ENCODE peak calls at places on chromosomes 7 and 10, in seven cellular contexts. One of them, this sample, is unnamed.

GRCh38 chr7:148084138-148084537 is 506.4 kb upstream of the C7orf33 start:
- DNase-seq in fibroblast of the aortic adventitia: peak; percentile 29
- DNase-seq in nephron progenitor cell: peak; percentile 63
- DNase-seq in GM13977: peak; percentile 12
- DNase-seq in ovary: peak; percentile 77
- DNase-seq in foreskin fibroblast: peak; percentile 2
- DNase-seq in HL-60: no peak
- DNase-seq in this sample: peak; percentile 19

GRCh38 chr10:3955954-3956617 is 171.1 kb upstream of the KLF6 start:
- DNase-seq in fibroblast of the aortic adventitia: no peak
- DNase-seq in nephron progenitor cell: no peak
- DNase-seq in GM13977: no peak
- DNase-seq in ovary: no peak
- DNase-seq in foreskin fibroblast: no peak
- DNase-seq in HL-60: no peak
- DNase-seq in this sample: no peak

GRCh38 chr10:114388275-114388674 is 16.0 kb downstream of the AFAP1L2 start:
- DNase-seq in fibroblast of the aortic adventitia: no peak
- DNase-seq in nephron progenitor cell: no peak
- DNase-seq in GM13977: peak; percentile 49
- DNase-seq in ovary: no peak
- DNase-seq in foreskin fibroblast: no peak
- DNase-seq in HL-60: no peak
- DNase-seq in this sample: peak; percentile 62

GRCh38 chr10:21048086-21048485 is 151.0 kb upstream of the NEBL start:
- DNase-seq in fibroblast of the aortic adventitia: no peak
- DNase-seq in nephron progenitor cell: no peak
- DNase-seq in GM13977: no peak
- DNase-seq in ovary: no peak
- DNase-seq in foreskin fibroblast: peak; percentile 23
- DNase-seq in HL-60: no peak
- DNase-seq in this sample: no peak

GRCh38 chr7:31476073-31476745 is 37.7 kb upstream of the ITPRID1 start:
- DNase-seq in fibroblast of the aortic adventitia: no peak
- DNase-seq in nephron progenitor cell: no peak
- DNase-seq in GM13977: no peak
- DNase-seq in ovary: no peak
- DNase-seq in foreskin fibroblast: no peak
- DNase-seq in HL-60: no peak
- DNase-seq in this sample: no peak

GRCh38 chr10:102752266-102752930 is 8.7 kb downstream of the WBP1L start:
- DNase-seq in fibroblast of the aortic adventitia: peak; percentile 98
- DNase-seq in nephron progenitor cell: no peak
- DNase-seq in GM13977: no peak
- DNase-seq in ovary: peak; percentile 10
- DNase-seq in foreskin fibroblast: peak; percentile 82
- DNase-seq in HL-60: no peak
- DNase-seq in this sample: no peak

GRCh38 chr7:7219216-7219615 is 36.9 kb downstream of the C1GALT1 start:
- DNase-seq in fibroblast of the aortic adventitia: no peak
- DNase-seq in nephron progenitor cell: no peak
- DNase-seq in GM13977: no peak
- DNase-seq in ovary: no peak
- DNase-seq in foreskin fibroblast: peak; percentile 52
- DNase-seq in HL-60: no peak
- DNase-seq in this sample: no peak

GRCh38 chr7:38840736-38841460 is 68.1 kb downstream of the VPS41 start:
- DNase-seq in fibroblast of the aortic adventitia: peak; percentile 71
- DNase-seq in nephron progenitor cell: no peak
- DNase-seq in GM13977: no peak
- DNase-seq in ovary: no peak
- DNase-seq in foreskin fibroblast: peak; percentile 80
- DNase-seq in HL-60: no peak
- DNase-seq in this sample: peak; percentile 25

GRCh38 chr7:114889646-114890285 is 32.1 kb upstream of the MDFIC start:
- DNase-seq in fibroblast of the aortic adventitia: peak; percentile 96
- DNase-seq in nephron progenitor cell: no peak
- DNase-seq in GM13977: peak; percentile 6
- DNase-seq in ovary: no peak
- DNase-seq in foreskin fibroblast: peak; percentile 95
- DNase-seq in HL-60: peak; percentile 75
- DNase-seq in this sample: no peak

GRCh38 chr7:70660154-70660818 is 471.7 kb upstream of the GALNT17 start:
- DNase-seq in fibroblast of the aortic adventitia: no peak
- DNase-seq in nephron progenitor cell: no peak
- DNase-seq in GM13977: no peak
- DNase-seq in ovary: no peak
- DNase-seq in foreskin fibroblast: no peak
- DNase-seq in HL-60: no peak
- DNase-seq in this sample: no peak

GRCh38 chr7:143884978-143885559 is 16.9 kb downstream of the TCAF1 start:
- DNase-seq in fibroblast of the aortic adventitia: peak; percentile 64
- DNase-seq in nephron progenitor cell: peak; percentile 80
- DNase-seq in GM13977: peak; percentile 89
- DNase-seq in ovary: peak; percentile 83
- DNase-seq in foreskin fibroblast: peak; percentile 90
- DNase-seq in HL-60: no peak
- DNase-seq in this sample: peak; percentile 89

GRCh38 chr10:32225976-32226375 is 121.0 kb downstream of the EPC1 start:
- DNase-seq in fibroblast of the aortic adventitia: no peak
- DNase-seq in nephron progenitor cell: no peak
- DNase-seq in GM13977: no peak
- DNase-seq in ovary: no peak
- DNase-seq in foreskin fibroblast: no peak
- DNase-seq in HL-60: no peak
- DNase-seq in this sample: no peak

GRCh38 chr7:95509199-95509598 is 23.5 kb downstream of the ASB4 start:
- DNase-seq in fibroblast of the aortic adventitia: no peak
- DNase-seq in nephron progenitor cell: peak; percentile 66
- DNase-seq in GM13977: no peak
- DNase-seq in ovary: no peak
- DNase-seq in foreskin fibroblast: no peak
- DNase-seq in HL-60: no peak
- DNase-seq in this sample: peak; percentile 38

GRCh38 chr10:22690158-22690557 is 24.2 kb downstream of the PIP4K2A start:
- DNase-seq in fibroblast of the aortic adventitia: no peak
- DNase-seq in nephron progenitor cell: no peak
- DNase-seq in GM13977: no peak
- DNase-seq in ovary: no peak
- DNase-seq in foreskin fibroblast: no peak
- DNase-seq in HL-60: no peak
- DNase-seq in this sample: no peak

GRCh38 chr7:125465527-125465926 is 535.9 kb upstream of the POT1 start:
- DNase-seq in fibroblast of the aortic adventitia: no peak
- DNase-seq in nephron progenitor cell: no peak
- DNase-seq in GM13977: no peak
- DNase-seq in ovary: no peak
- DNase-seq in foreskin fibroblast: no peak
- DNase-seq in HL-60: no peak
- DNase-seq in this sample: no peak

GRCh38 chr10:122492955-122493597 is 31.7 kb downstream of the HTRA1 start:
- DNase-seq in fibroblast of the aortic adventitia: peak; percentile 83
- DNase-seq in nephron progenitor cell: no peak
- DNase-seq in GM13977: no peak
- DNase-seq in ovary: no peak
- DNase-seq in foreskin fibroblast: peak; percentile 85
- DNase-seq in HL-60: no peak
- DNase-seq in this sample: no peak

GRCh38 chr7:16841681-16842080 is 36.9 kb upstream of the AGR2 start:
- DNase-seq in fibroblast of the aortic adventitia: no peak
- DNase-seq in nephron progenitor cell: no peak
- DNase-seq in GM13977: no peak
- DNase-seq in ovary: no peak
- DNase-seq in foreskin fibroblast: peak; percentile 33
- DNase-seq in HL-60: no peak
- DNase-seq in this sample: no peak

GRCh38 chr7:108059526-108059925 is 56.6 kb upstream of the LAMB1 start:
- DNase-seq in fibroblast of the aortic adventitia: peak; percentile 68
- DNase-seq in nephron progenitor cell: no peak
- DNase-seq in GM13977: no peak
- DNase-seq in ovary: no peak
- DNase-seq in foreskin fibroblast: peak; percentile 28
- DNase-seq in HL-60: no peak
- DNase-seq in this sample: no peak

GRCh38 chr10:98272245-98272644 is 4.3 kb upstream of the LOXL4 start:
- DNase-seq in fibroblast of the aortic adventitia: no peak
- DNase-seq in nephron progenitor cell: no peak
- DNase-seq in GM13977: no peak
- DNase-seq in ovary: no peak
- DNase-seq in foreskin fibroblast: no peak
- DNase-seq in HL-60: no peak
- DNase-seq in this sample: no peak

GRCh38 chr10:95411635-95412034 is 120.8 kb upstream of the PDLIM1 start:
- DNase-seq in fibroblast of the aortic adventitia: no peak
- DNase-seq in nephron progenitor cell: no peak
- DNase-seq in GM13977: no peak
- DNase-seq in ovary: no peak
- DNase-seq in foreskin fibroblast: no peak
- DNase-seq in HL-60: no peak
- DNase-seq in this sample: no peak

GRCh38 chr10:22690614-22691431 is 23.6 kb downstream of the PIP4K2A start:
- DNase-seq in fibroblast of the aortic adventitia: peak; percentile 61
- DNase-seq in nephron progenitor cell: no peak
- DNase-seq in GM13977: no peak
- DNase-seq in ovary: no peak
- DNase-seq in foreskin fibroblast: peak; percentile 67
- DNase-seq in HL-60: no peak
- DNase-seq in this sample: no peak

GRCh38 chr7:29146888-29147609 is 712 bp upstream of the CPVL start:
- DNase-seq in fibroblast of the aortic adventitia: peak; percentile 10
- DNase-seq in nephron progenitor cell: peak; percentile 14
- DNase-seq in GM13977: no peak
- DNase-seq in ovary: peak; percentile 21
- DNase-seq in foreskin fibroblast: peak; percentile 14
- DNase-seq in HL-60: no peak
- DNase-seq in this sample: no peak
- TF ChIP-seq CTCF in fibroblast of the aortic adventitia: no peak
- TF ChIP-seq CTCF in nephron progenitor cell: peak; percentile 13
- TF ChIP-seq CTCF in GM13977: no peak
- TF ChIP-seq CTCF in ovary: no peak
- TF ChIP-seq CTCF in foreskin fibroblast: no peak
- TF ChIP-seq CTCF in HL-60: no peak
- TF ChIP-seq CTCF in this sample: no peak

DNA sequence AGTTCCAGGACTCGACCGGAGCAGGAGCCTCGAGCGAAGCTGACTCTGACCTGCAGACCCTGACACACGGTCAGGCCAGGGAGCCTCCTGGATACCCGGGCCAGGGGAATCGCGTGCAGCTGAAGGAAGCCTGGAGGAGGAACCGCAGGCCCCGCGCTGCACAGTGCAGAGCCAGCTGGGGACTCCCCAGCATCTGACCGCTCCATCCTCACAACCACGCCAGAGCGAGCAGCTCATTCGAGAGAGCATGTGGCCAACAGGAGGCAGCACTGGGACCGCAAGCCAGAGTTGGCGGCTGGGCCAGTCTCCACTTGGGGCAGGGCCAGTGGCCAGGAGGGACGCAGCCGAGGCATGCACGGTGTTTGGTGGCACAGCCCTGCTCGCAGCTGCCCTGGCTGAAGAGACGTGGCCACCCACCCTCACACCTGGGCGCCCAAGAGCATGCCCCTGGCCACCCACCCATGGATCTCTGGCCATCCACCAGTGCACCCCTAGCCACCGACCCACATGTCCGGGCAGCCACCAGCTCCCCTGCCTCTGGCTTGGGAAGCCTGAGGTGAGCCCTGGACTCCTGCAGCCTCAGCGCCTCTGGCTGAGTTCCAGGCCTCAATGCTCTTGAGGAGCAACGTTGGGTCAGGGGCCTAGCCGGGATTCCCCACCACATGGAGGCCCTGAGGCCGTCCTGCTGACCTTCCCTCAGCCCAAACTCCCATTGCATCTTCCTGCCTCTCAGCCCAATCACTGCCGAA is 213.9 kb downstream of the ELFN1 start:
- DNase-seq in fibroblast of the aortic adventitia: no peak
- DNase-seq in nephron progenitor cell: no peak
- DNase-seq in GM13977: no peak
- DNase-seq in ovary: no peak
- DNase-seq in foreskin fibroblast: no peak
- DNase-seq in HL-60: peak; percentile 21
- DNase-seq in this sample: no peak
- TF ChIP-seq CTCF in fibroblast of the aortic adventitia: no peak
- TF ChIP-seq CTCF in nephron progenitor cell: no peak
- TF ChIP-seq CTCF in GM13977: no peak
- TF ChIP-seq CTCF in ovary: no peak
- TF ChIP-seq CTCF in foreskin fibroblast: no peak
- TF ChIP-seq CTCF in HL-60: no peak
- TF ChIP-seq CTCF in this sample: no peak

GRCh38 chr7:2701832-2702593 is 14.0 kb downstream of the AMZ1 start:
- DNase-seq in fibroblast of the aortic adventitia: peak; percentile 76
- DNase-seq in nephron progenitor cell: no peak
- DNase-seq in GM13977: no peak
- DNase-seq in ovary: peak; percentile 55
- DNase-seq in foreskin fibroblast: peak; percentile 85
- DNase-seq in HL-60: no peak
- DNase-seq in this sample: no peak

GRCh38 chr7:2698581-2699288 is 10.7 kb downstream of the AMZ1 start:
- DNase-seq in fibroblast of the aortic adventitia: no peak
- DNase-seq in nephron progenitor cell: no peak
- DNase-seq in GM13977: peak; percentile 97
- DNase-seq in ovary: no peak
- DNase-seq in foreskin fibroblast: no peak
- DNase-seq in HL-60: peak; percentile 40
- DNase-seq in this sample: peak; percentile 95

GRCh38 chr7:2701406-2701805 is 13.4 kb downstream of the AMZ1 start:
- DNase-seq in fibroblast of the aortic adventitia: no peak
- DNase-seq in nephron progenitor cell: no peak
- DNase-seq in GM13977: no peak
- DNase-seq in ovary: no peak
- DNase-seq in foreskin fibroblast: no peak
- DNase-seq in HL-60: no peak
- DNase-seq in this sample: no peak

GRCh38 chr7:2700141-2700850 is 12.3 kb downstream of the AMZ1 start:
- DNase-seq in fibroblast of the aortic adventitia: no peak
- DNase-seq in nephron progenitor cell: no peak
- DNase-seq in GM13977: no peak
- DNase-seq in ovary: no peak
- DNase-seq in foreskin fibroblast: no peak
- DNase-seq in HL-60: no peak
- DNase-seq in this sample: no peak

GRCh38 chr7:2699289-2699620 is 11.3 kb downstream of the AMZ1 start:
- DNase-seq in fibroblast of the aortic adventitia: no peak
- DNase-seq in nephron progenitor cell: no peak
- DNase-seq in GM13977: no peak
- DNase-seq in ovary: no peak
- DNase-seq in foreskin fibroblast: no peak
- DNase-seq in HL-60: no peak
- DNase-seq in this sample: no peak
- TF ChIP-seq CTCF in fibroblast of the aortic adventitia: no peak
- TF ChIP-seq CTCF in nephron progenitor cell: no peak
- TF ChIP-seq CTCF in GM13977: no peak
- TF ChIP-seq CTCF in ovary: no peak
- TF ChIP-seq CTCF in foreskin fibroblast: no peak
- TF ChIP-seq CTCF in HL-60: no peak
- TF ChIP-seq CTCF in this sample: no peak

DNA sequence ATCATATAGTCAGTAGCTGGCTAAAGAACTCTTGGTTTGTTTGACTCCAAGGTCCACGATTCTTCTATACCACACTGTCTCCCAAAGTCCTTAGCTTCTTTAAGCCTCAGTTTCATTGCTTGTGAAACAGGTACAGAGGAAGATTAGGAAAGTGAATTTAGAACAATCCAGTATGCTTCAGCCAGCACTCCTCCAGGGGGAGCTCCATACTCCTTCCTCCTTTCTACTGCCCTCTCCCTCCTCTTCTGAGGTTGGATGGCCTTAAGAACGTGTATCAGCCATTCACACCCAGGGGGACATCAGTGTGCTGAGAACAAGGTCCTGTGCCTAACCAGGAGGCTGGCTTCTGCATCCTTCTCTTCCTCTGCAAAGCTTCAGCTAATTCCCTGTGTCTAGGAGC is 54.8 kb upstream of the CALD1 start:
- DNase-seq in fibroblast of the aortic adventitia: peak; percentile 73
- DNase-seq in nephron progenitor cell: no peak
- DNase-seq in GM13977: peak; percentile 27
- DNase-seq in ovary: no peak
- DNase-seq in foreskin fibroblast: peak; percentile 52
- DNase-seq in HL-60: no peak
- DNase-seq in this sample: peak; percentile 42
- TF ChIP-seq CTCF in fibroblast of the aortic adventitia: peak; percentile 79
- TF ChIP-seq CTCF in nephron progenitor cell: peak; percentile 27
- TF ChIP-seq CTCF in GM13977: peak; percentile 50
- TF ChIP-seq CTCF in ovary: no peak
- TF ChIP-seq CTCF in foreskin fibroblast: peak; percentile 68
- TF ChIP-seq CTCF in HL-60: peak; percentile 31
- TF ChIP-seq CTCF in this sample: peak; percentile 22